ENCODE peak calls at places on chromosomes 11 and 22, in five cellular contexts. S is choroid plexus epithelial cell; Q is tibial nerve; F is ovary; T is CD8-positive, alpha-beta T cell. J is an unnamed sample.
A peak's percentile ranks its signal among the peaks of the same experiment; 100 is the strongest.

GRCh38 chr22:44396727-44397722 is 84.3 kb upstream of the SHISAL1 start:
- DNase-seq in F (no peak), Q (no peak), T (no peak), S (no peak), J (peak; percentile 76)

GRCh38 chr11:122394326-122394725 is 261.2 kb upstream of the UBASH3B start:
- DNase-seq in Q (no peak), S (no peak), F (no peak), T (no peak), J (no peak)

GRCh38 chr11:57490456-57491248 is 24.9 kb downstream of the SLC43A1 start:
- DNase-seq in S (peak; percentile 75), Q (no peak), F (no peak), T (no peak), J (no peak)

GRCh38 chr11:67507242-67507890 is 596 bp downstream of the CDK2AP2 start:
- DNase-seq in F (peak; percentile 27), S (peak; percentile 79), Q (peak; percentile 62), T (no peak), J (peak; percentile 69)

GRCh38 chr11:46369458-46370152 is 11.9 kb upstream of the MDK start:
- DNase-seq in T (peak; percentile 40), Q (peak; percentile 22), S (peak; percentile 88), F (no peak), J (no peak)

GRCh38 chr22:23225724-23226496 is 45.6 kb downstream of the BCR start:
- DNase-seq in S (peak; percentile 51), F (no peak), Q (no peak), T (peak; percentile 46), J (peak; percentile 60)

GRCh38 chr11:28010001-28010400 is 98.0 kb downstream of the KIF18A start:
- DNase-seq in S (no peak), T (no peak), F (no peak), Q (no peak), J (no peak)

GRCh38 chr22:20816559-20816958 is 42.1 kb downstream of the PI4KA start:
- DNase-seq in S (no peak), T (no peak), F (no peak), Q (no peak), J (no peak)

GRCh38 chr11:72001255-72001654 is 2.5 kb downstream of the IL18BP start:
- DNase-seq in T (no peak), S (no peak), F (no peak), Q (no peak), J (no peak)

GRCh38 chr11:65849771-65850216 is 8.2 kb downstream of the CFL1 start:
- DNase-seq in F (no peak), Q (no peak), S (peak; percentile 4), T (no peak), J (no peak)

GRCh38 chr11:101138245-101138930 is 8.8 kb upstream of the PGR start:
- DNase-seq in S (no peak), Q (no peak), F (no peak), T (no peak), J (no peak)

GRCh38 chr22:45638834-45639746 is 32.5 kb upstream of the ATXN10 start:
- DNase-seq in S (peak; percentile 62), T (no peak), F (no peak), Q (peak; percentile 70), J (peak; percentile 53)

GRCh38 chr11:128715691-128716153 is 21.9 kb downstream of the FLI1 start:
- DNase-seq in Q (no peak), S (peak; percentile 61), F (no peak), T (no peak), J (no peak)

GRCh38 chr22:37186997-37187522 is 987 bp downstream of the C1QTNF6 start:
- DNase-seq in T (no peak), F (peak; percentile 13), S (no peak), Q (no peak), J (no peak)

GRCh38 chr11:126397016-126397415 is 41.5 kb downstream of the ST3GAL4 start:
- DNase-seq in F (no peak), S (no peak), T (no peak), Q (no peak), J (no peak)

GRCh38 chr11:132300283-132300682 is 929.9 kb downstream of the NTM start:
- DNase-seq in Q (no peak), F (no peak), T (no peak), S (peak; percentile 52), J (no peak)

GRCh38 chr11:33645686-33646085 is 54.9 kb downstream of the C11orf91 start:
- DNase-seq in T (no peak), S (no peak), F (no peak), Q (no peak), J (no peak)

GRCh38 chr22:29871684-29872083 is 11.3 kb upstream of the MTMR3 start:
- DNase-seq in Q (no peak), S (peak; percentile 15), T (no peak), F (no peak), J (no peak)

GRCh38 chr11:46435679-46436078 is 44.1 kb upstream of the CHRM4 start:
- DNase-seq in T (no peak), F (no peak), Q (no peak), S (no peak), J (no peak)

GRCh38 chr11:35662649-35663407 is at the start of gene TRIM44:
- DNase-seq in T (peak; percentile 69), F (peak; percentile 80), S (peak; percentile 82), Q (peak; percentile 23), J (peak; percentile 76)

GRCh38 chr22:45934659-45935341 is 42.2 kb downstream of the WNT7B start:
- DNase-seq in T (no peak), S (peak; percentile 46), Q (no peak), F (no peak), J (no peak)

GRCh38 chr11:103806130-103806900 is 230.1 kb upstream of the DDI1 start:
- DNase-seq in Q (peak; percentile 39), S (peak; percentile 93), F (peak; percentile 39), T (no peak), J (no peak)

GRCh38 chr11:44120169-44120568 is 24.7 kb downstream of the EXT2 start:
- DNase-seq in F (no peak), T (no peak), Q (no peak), S (no peak), J (no peak)

DNA sequence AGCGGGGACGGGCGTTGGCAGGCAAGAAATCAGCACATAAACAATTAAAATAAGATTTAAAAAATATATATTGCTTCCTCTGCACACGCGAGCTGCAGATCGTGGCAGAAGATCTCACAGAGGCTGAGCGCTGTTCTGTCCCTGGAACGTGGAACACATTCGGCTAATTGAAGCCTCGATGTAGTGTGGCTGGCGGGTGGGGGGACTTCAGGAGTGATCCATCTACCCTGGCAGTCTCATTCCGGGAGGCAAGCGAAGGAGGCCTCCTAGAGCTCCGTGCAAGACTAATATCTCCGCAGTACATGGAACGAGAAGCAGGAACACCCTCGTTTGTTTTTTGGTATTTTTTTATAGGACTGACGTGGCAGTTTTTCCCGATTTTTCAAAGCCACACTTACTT is 402.4 kb downstream of the MN1 start:
- DNase-seq in F (peak; percentile 39), T (no peak), S (no peak), Q (no peak), J (no peak)
- TF ChIP-seq CTCF in F (no peak), T (no peak), S (no peak), Q (no peak), J (no peak)

GRCh38 chr11:74684661-74685060 is 46.6 kb downstream of the CHRDL2 start:
- DNase-seq in Q (no peak), S (no peak), F (peak; percentile 4), T (no peak), J (no peak)

GRCh38 chr11:74681686-74682651 is 49.3 kb downstream of the CHRDL2 start:
- DNase-seq in F (peak; percentile 12), T (no peak), Q (no peak), S (no peak), J (no peak)

GRCh38 chr11:74683941-74684481 is 47.2 kb downstream of the CHRDL2 start:
- DNase-seq in T (no peak), Q (no peak), F (peak; percentile 19), S (no peak), J (no peak)

GRCh38 chr11:74683279-74683871 is 47.9 kb downstream of the CHRDL2 start:
- DNase-seq in T (no peak), S (no peak), Q (no peak), F (peak; percentile 46), J (peak; percentile 85)

GRCh38 chr11:74682731-74683278 is 48.4 kb downstream of the CHRDL2 start:
- DNase-seq in S (no peak), F (no peak), Q (no peak), T (no peak), J (no peak)
- H3K4me3 ChIP-seq in S (peak overlapping the region; percentile 42), F (peak overlapping the region; percentile 35), Q (peak overlapping the region; percentile 56), T (no peak overlapping the region), J (no peak overlapping the region)

GRCh38 chr11:68670208-68670992 is 13.9 kb upstream of the GAL start:
- DNase-seq in T (no peak), Q (no peak), S (no peak), F (no peak), J (no peak)
- TF ChIP-seq CTCF in T (no peak), Q (no peak), S (no peak), F (no peak), J (no peak)

DNA sequence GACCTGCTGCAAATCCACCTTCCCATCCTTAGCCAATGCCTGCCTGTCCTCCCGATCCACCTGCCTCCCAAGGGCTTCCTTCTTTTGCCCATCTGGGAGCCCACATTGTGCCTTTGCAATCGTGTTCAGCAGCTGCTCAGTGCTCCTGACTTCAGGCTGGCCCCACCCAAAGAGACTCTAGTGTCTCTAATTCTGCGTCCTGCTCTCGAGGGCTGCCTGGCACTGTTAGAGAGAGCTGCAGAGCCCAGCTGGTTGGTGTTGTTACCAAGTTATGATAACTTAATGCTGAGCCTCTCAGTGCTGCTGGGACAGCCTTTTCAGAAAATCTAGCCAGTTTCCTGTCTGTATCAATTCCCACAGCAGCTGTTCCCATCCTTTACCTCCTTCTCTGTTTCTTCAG is 69.1 kb downstream of the MICAL2 start:
- DNase-seq in S (no peak), T (no peak), Q (no peak), F (no peak), J (peak; percentile 72)
- H3K4me3 ChIP-seq in S (no peak overlapping the region), T (no peak overlapping the region), Q (no peak overlapping the region), F (no peak overlapping the region), J (no peak overlapping the region)

DNA sequence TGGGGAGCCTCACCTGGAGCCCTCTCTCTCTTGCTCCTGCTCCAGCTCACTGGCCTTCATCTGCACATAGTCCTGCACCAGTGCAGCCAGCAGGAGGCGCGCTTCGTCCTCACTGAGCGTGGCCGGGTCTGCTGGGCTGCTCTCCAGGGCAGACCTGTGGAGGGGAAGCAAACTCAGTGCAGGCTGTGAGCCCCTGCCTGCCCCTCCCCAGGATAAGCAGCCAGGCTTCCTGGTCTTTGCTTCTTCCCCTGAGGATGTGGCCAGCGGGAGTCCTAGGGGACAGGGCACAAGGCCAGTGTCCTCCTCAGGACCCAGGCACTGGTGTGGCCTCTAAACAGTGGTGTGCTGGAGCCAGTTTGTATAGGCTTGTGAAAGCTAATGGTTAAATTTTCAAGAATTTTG is 2.2 kb downstream of the CALCA start:
- DNase-seq in S (peak; percentile 38), T (peak; percentile 4), Q (no peak), F (no peak), J (no peak)
- TF ChIP-seq CTCF in S (peak; percentile 68), T (peak; percentile 47), Q (no peak), F (no peak), J (no peak)

GRCh38 chr22:41560095-41560487 is 719 bp upstream of the CSDC2 start:
- DNase-seq in Q (no peak), T (no peak), S (no peak), F (no peak), J (no peak)
- H3K4me3 ChIP-seq in Q (no peak overlapping the region), T (no peak overlapping the region), S (no peak overlapping the region), F (peak overlapping the region; percentile 61), J (no peak overlapping the region)